ENCODE peak calls at places on chromosome 7, in five cellular contexts. One of them, this sample, is unnamed.
A peak's percentile ranks its signal among the peaks of the same experiment; 100 is the strongest.

GRCh38 chr7:157929671-157930070 is 592.9 kb downstream of the DNAJB6 start:
- DNase-seq in left cardiac atrium: no peak
- DNase-seq in NCI-H1092 treated with DMSO at 0.1 percent for 48 hours: peak; percentile 23
- DNase-seq in ecto neural progenitor cell: no peak
- DNase-seq in central memory CD4-positive, alpha-beta T cell: no peak
- DNase-seq in this sample: no peak

GRCh38 chr7:69598081-69598486 is at the start of gene AUTS2:
- DNase-seq in left cardiac atrium: peak; percentile 89
- DNase-seq in central memory CD4-positive, alpha-beta T cell: peak; percentile 21
- DNase-seq in ecto neural progenitor cell: peak; percentile 94
- DNase-seq in NCI-H1092 treated with DMSO at 0.1 percent for 48 hours: peak; percentile 93
- DNase-seq in this sample: no peak

GRCh38 chr7:135405969-135406368 is 103.9 kb downstream of the CNOT4 start:
- DNase-seq in left cardiac atrium: no peak
- DNase-seq in central memory CD4-positive, alpha-beta T cell: no peak
- DNase-seq in ecto neural progenitor cell: no peak
- DNase-seq in NCI-H1092 treated with DMSO at 0.1 percent for 48 hours: no peak
- DNase-seq in this sample: no peak

GRCh38 chr7:109622320-109622719 is 1052.6 kb downstream of the DNAJB9 start:
- DNase-seq in central memory CD4-positive, alpha-beta T cell: no peak
- DNase-seq in ecto neural progenitor cell: no peak
- DNase-seq in NCI-H1092 treated with DMSO at 0.1 percent for 48 hours: no peak
- DNase-seq in left cardiac atrium: no peak
- DNase-seq in this sample: no peak

GRCh38 chr7:142595816-142596516 is 153.3 kb upstream of the PRSS1 start:
- DNase-seq in NCI-H1092 treated with DMSO at 0.1 percent for 48 hours: no peak
- DNase-seq in left cardiac atrium: no peak
- DNase-seq in ecto neural progenitor cell: no peak
- DNase-seq in central memory CD4-positive, alpha-beta T cell: no peak
- DNase-seq in this sample: no peak

GRCh38 chr7:45543470-45543869 is 30.7 kb upstream of the ADCY1 start:
- DNase-seq in left cardiac atrium: no peak
- DNase-seq in ecto neural progenitor cell: no peak
- DNase-seq in central memory CD4-positive, alpha-beta T cell: no peak
- DNase-seq in NCI-H1092 treated with DMSO at 0.1 percent for 48 hours: no peak
- DNase-seq in this sample: no peak

GRCh38 chr7:112723416-112723815 is 66.8 kb downstream of the TMEM168 start:
- DNase-seq in NCI-H1092 treated with DMSO at 0.1 percent for 48 hours: no peak
- DNase-seq in left cardiac atrium: no peak
- DNase-seq in ecto neural progenitor cell: no peak
- DNase-seq in central memory CD4-positive, alpha-beta T cell: no peak
- DNase-seq in this sample: peak; percentile 20

GRCh38 chr7:46754135-46754730 is 827.7 kb downstream of the TNS3 start:
- DNase-seq in NCI-H1092 treated with DMSO at 0.1 percent for 48 hours: no peak
- DNase-seq in central memory CD4-positive, alpha-beta T cell: no peak
- DNase-seq in left cardiac atrium: no peak
- DNase-seq in ecto neural progenitor cell: no peak
- DNase-seq in this sample: no peak

GRCh38 chr7:40482794-40483374 is 348.1 kb downstream of the SUGCT start:
- DNase-seq in central memory CD4-positive, alpha-beta T cell: no peak
- DNase-seq in ecto neural progenitor cell: no peak
- DNase-seq in NCI-H1092 treated with DMSO at 0.1 percent for 48 hours: no peak
- DNase-seq in left cardiac atrium: no peak
- DNase-seq in this sample: no peak

GRCh38 chr7:106870528-106870927 is 5.4 kb downstream of the PIK3CG start:
- DNase-seq in left cardiac atrium: no peak
- DNase-seq in ecto neural progenitor cell: no peak
- DNase-seq in central memory CD4-positive, alpha-beta T cell: no peak
- DNase-seq in NCI-H1092 treated with DMSO at 0.1 percent for 48 hours: no peak
- DNase-seq in this sample: no peak

GRCh38 chr7:150716368-150716767 is at the start of gene GIMAP1:
- DNase-seq in NCI-H1092 treated with DMSO at 0.1 percent for 48 hours: no peak
- DNase-seq in central memory CD4-positive, alpha-beta T cell: peak; percentile 81
- DNase-seq in left cardiac atrium: peak; percentile 58
- DNase-seq in ecto neural progenitor cell: no peak
- DNase-seq in this sample: no peak

GRCh38 chr7:32536016-32536415 is 40.7 kb downstream of the AVL9 start:
- DNase-seq in central memory CD4-positive, alpha-beta T cell: no peak
- DNase-seq in left cardiac atrium: no peak
- DNase-seq in NCI-H1092 treated with DMSO at 0.1 percent for 48 hours: no peak
- DNase-seq in ecto neural progenitor cell: no peak
- DNase-seq in this sample: no peak

GRCh38 chr7:29146082-29146706 is at the start of gene CPVL:
- DNase-seq in central memory CD4-positive, alpha-beta T cell: no peak
- DNase-seq in left cardiac atrium: peak; percentile 56
- DNase-seq in NCI-H1092 treated with DMSO at 0.1 percent for 48 hours: peak; percentile 49
- DNase-seq in ecto neural progenitor cell: peak; percentile 75
- DNase-seq in this sample: no peak

GRCh38 chr7:33050425-33051318 is 11.9 kb downstream of the NT5C3A start:
- DNase-seq in left cardiac atrium: no peak
- DNase-seq in central memory CD4-positive, alpha-beta T cell: peak; percentile 49
- DNase-seq in NCI-H1092 treated with DMSO at 0.1 percent for 48 hours: peak; percentile 57
- DNase-seq in ecto neural progenitor cell: no peak
- DNase-seq in this sample: no peak

GRCh38 chr7:45622058-45622457 is 47.9 kb downstream of the ADCY1 start:
- DNase-seq in ecto neural progenitor cell: no peak
- DNase-seq in central memory CD4-positive, alpha-beta T cell: no peak
- DNase-seq in left cardiac atrium: no peak
- DNase-seq in NCI-H1092 treated with DMSO at 0.1 percent for 48 hours: no peak
- DNase-seq in this sample: no peak

GRCh38 chr7:133977409-133978274 is 149.5 kb upstream of the LRGUK start:
- DNase-seq in ecto neural progenitor cell: no peak
- DNase-seq in left cardiac atrium: no peak
- DNase-seq in central memory CD4-positive, alpha-beta T cell: no peak
- DNase-seq in NCI-H1092 treated with DMSO at 0.1 percent for 48 hours: no peak
- DNase-seq in this sample: no peak

GRCh38 chr7:63077841-63078240 is 920.8 kb upstream of the ZNF722 start:
- DNase-seq in ecto neural progenitor cell: peak; percentile 19
- DNase-seq in NCI-H1092 treated with DMSO at 0.1 percent for 48 hours: no peak
- DNase-seq in central memory CD4-positive, alpha-beta T cell: no peak
- DNase-seq in left cardiac atrium: no peak
- DNase-seq in this sample: no peak

GRCh38 chr7:137958593-137959431 is 43.1 kb downstream of the CREB3L2 start:
- DNase-seq in NCI-H1092 treated with DMSO at 0.1 percent for 48 hours: no peak
- DNase-seq in left cardiac atrium: no peak
- DNase-seq in ecto neural progenitor cell: no peak
- DNase-seq in central memory CD4-positive, alpha-beta T cell: no peak
- DNase-seq in this sample: no peak

GRCh38 chr7:130904031-130904757 is 170.2 kb upstream of the KLF14 start:
- DNase-seq in ecto neural progenitor cell: no peak
- DNase-seq in left cardiac atrium: no peak
- DNase-seq in central memory CD4-positive, alpha-beta T cell: no peak
- DNase-seq in NCI-H1092 treated with DMSO at 0.1 percent for 48 hours: no peak
- DNase-seq in this sample: peak; percentile 95

GRCh38 chr7:84372155-84372621 is 177.6 kb upstream of the SEMA3A start:
- DNase-seq in left cardiac atrium: no peak
- DNase-seq in NCI-H1092 treated with DMSO at 0.1 percent for 48 hours: no peak
- DNase-seq in central memory CD4-positive, alpha-beta T cell: no peak
- DNase-seq in ecto neural progenitor cell: no peak
- DNase-seq in this sample: peak; percentile 69

This sample was measured in epithelial cell of proximal tubule.